ENCODE peak calls at places on chromosomes 6 and 20, in eight cellular contexts. D is NCI-H2029 treated with DMSO at 0.1 percent for 48 hours, L is NCI-H524, I is foreskin fibroblast, K is NCI-H226, N is cardiac muscle cell, W is astrocyte of the spinal cord, Y is H9. V is an unnamed sample.
A peak's percentile ranks its signal among the peaks of the same experiment; 100 is the strongest.

GRCh38 chr6:49543087-49543858 is 7.2 kb upstream of the C6orf141 start:
- DNase-seq in D (peak; percentile 92), L (no peak), I (no peak), K (no peak), N (no peak), W (no peak), Y (no peak), V (no peak)

GRCh38 chr20:1992359-1992758 is 1.5 kb downstream of the PDYN start:
- DNase-seq in D (no peak), L (no peak), I (no peak), K (no peak), N (no peak), W (no peak), Y (no peak), V (no peak)

GRCh38 chr6:57127763-57128162 is 37.8 kb downstream of the ZNF451 start:
- DNase-seq in D (no peak), L (no peak), I (no peak), K (no peak), N (no peak), W (no peak), Y (no peak), V (peak; percentile 28)

GRCh38 chr6:146028250-146028789 is 542 bp upstream of the GRM1 start:
- DNase-seq in D (no peak), L (peak; percentile 33), I (peak; percentile 77), K (peak; percentile 19), N (peak; percentile 75), W (peak; percentile 63), Y (peak; percentile 82), V (peak; percentile 60)

GRCh38 chr6:14863896-14864850 is 381.7 kb upstream of the JARID2 start:
- DNase-seq in D (no peak), L (peak; percentile 78), I (no peak), K (no peak), N (no peak), W (no peak), Y (no peak), V (no peak)

GRCh38 chr6:43970913-43971775 is 156.1 kb downstream of the MRPL14 start:
- DNase-seq in D (peak; percentile 21), L (no peak), I (peak; percentile 48), K (no peak), N (no peak), W (no peak), Y (peak; percentile 30), V (no peak)

GRCh38 chr6:3619201-3619600 is 132.3 kb downstream of the PXDC1 start:
- DNase-seq in D (no peak), L (no peak), I (no peak), K (no peak), N (no peak), W (no peak), Y (no peak), V (no peak)

GRCh38 chr6:151044465-151045441 is 179.3 kb downstream of the MTHFD1L start:
- DNase-seq in D (peak; percentile 3), L (no peak), I (peak; percentile 35), K (peak; percentile 33), N (peak; percentile 84), W (peak; percentile 97), Y (no peak), V (peak; percentile 93)

GRCh38 chr6:65569505-65569904 is 137.5 kb downstream of the EYS start:
- DNase-seq in D (no peak), L (no peak), I (no peak), K (no peak), N (no peak), W (no peak), Y (no peak), V (no peak)

GRCh38 chr6:142647436-142648389 is 297.3 kb downstream of the HIVEP2 start:
- DNase-seq in D (no peak), L (no peak), I (no peak), K (no peak), N (no peak), W (no peak), Y (peak; percentile 54), V (no peak)

GRCh38 chr6:35089935-35090505 is 51.1 kb downstream of the TCP11 start:
- DNase-seq in D (no peak), L (no peak), I (peak; percentile 81), K (peak; percentile 95), N (peak; percentile 88), W (peak; percentile 91), Y (peak; percentile 25), V (peak; percentile 36)

GRCh38 chr6:25660512-25660911 is 8.5 kb downstream of the SCGN start:
- DNase-seq in D (peak; percentile 31), L (peak; percentile 46), I (peak; percentile 76), K (peak; percentile 65), N (peak; percentile 54), W (no peak), Y (no peak), V (peak; percentile 20)

GRCh38 chr6:2957696-2958330 is 13.6 kb downstream of the SERPINB6 start:
- DNase-seq in D (no peak), L (no peak), I (no peak), K (no peak), N (no peak), W (no peak), Y (no peak), V (no peak)

GRCh38 chr20:1842281-1842680 is 52.9 kb upstream of the SIRPA start:
- DNase-seq in D (no peak), L (no peak), I (no peak), K (no peak), N (no peak), W (no peak), Y (no peak), V (no peak)

GRCh38 chr20:47818996-47819609 is 33.8 kb upstream of the SULF2 start:
- DNase-seq in D (peak; percentile 40), L (peak; percentile 80), I (no peak), K (no peak), N (no peak), W (no peak), Y (no peak), V (no peak)

GRCh38 chr6:33142501-33142900 is 49.8 kb downstream of the COL11A2 start:
- DNase-seq in D (no peak), L (no peak), I (no peak), K (no peak), N (no peak), W (no peak), Y (no peak), V (no peak)

GRCh38 chr20:57464642-57465211 is 60.2 kb downstream of the CTCFL start:
- DNase-seq in D (no peak), L (no peak), I (no peak), K (peak; percentile 20), N (peak; percentile 59), W (no peak), Y (no peak), V (no peak)

GRCh38 chr6:158604048-158604406 is 40.5 kb downstream of the DYNLT1 start:
- DNase-seq in D (no peak), L (no peak), I (peak; percentile 12), K (no peak), N (no peak), W (no peak), Y (no peak), V (no peak)